ENCODE peak calls at places on chromosomes 3 and 15, in nine cellular contexts. One of them, this sample, is unnamed.

GRCh38 chr3:9951126-9951525 is 1.1 kb downstream of the PRRT3 start:
- DNase-seq in cardiac fibroblast: no peak
- DNase-seq in choroid plexus epithelial cell: no peak
- DNase-seq in mucosa of descending colon: no peak
- DNase-seq in fibroblast of mammary gland: no peak
- DNase-seq in spleen: no peak
- DNase-seq in A549: no peak
- DNase-seq in coronary artery: no peak
- DNase-seq in NT2/D1: no peak
- DNase-seq in this sample: no peak

GRCh38 chr3:129184396-129184656 is 630 bp upstream of the CNBP start:
- DNase-seq in coronary artery: no peak
- DNase-seq in choroid plexus epithelial cell: peak; percentile 34
- DNase-seq in spleen: no peak
- DNase-seq in A549: peak; percentile 46
- DNase-seq in NT2/D1: no peak
- DNase-seq in mucosa of descending colon: no peak
- DNase-seq in fibroblast of mammary gland: no peak
- DNase-seq in cardiac fibroblast: peak; percentile 50
- DNase-seq in this sample: peak; percentile 29

GRCh38 chr15:72866866-72867616 is 83.5 kb upstream of the ADPGK start:
- DNase-seq in coronary artery: no peak
- DNase-seq in fibroblast of mammary gland: no peak
- DNase-seq in spleen: no peak
- DNase-seq in mucosa of descending colon: no peak
- DNase-seq in choroid plexus epithelial cell: no peak
- DNase-seq in cardiac fibroblast: no peak
- DNase-seq in NT2/D1: no peak
- DNase-seq in A549: no peak
- DNase-seq in this sample: no peak

GRCh38 chr15:28097656-28098359 is 1.3 kb downstream of the OCA2 start:
- DNase-seq in coronary artery: peak; percentile 58
- DNase-seq in choroid plexus epithelial cell: no peak
- DNase-seq in NT2/D1: no peak
- DNase-seq in spleen: no peak
- DNase-seq in cardiac fibroblast: no peak
- DNase-seq in fibroblast of mammary gland: no peak
- DNase-seq in mucosa of descending colon: no peak
- DNase-seq in A549: no peak
- DNase-seq in this sample: no peak

GRCh38 chr3:138043266-138044029 is 33.5 kb downstream of the CLDN18 start:
- DNase-seq in NT2/D1: no peak
- DNase-seq in A549: no peak
- DNase-seq in mucosa of descending colon: no peak
- DNase-seq in cardiac fibroblast: peak; percentile 95
- DNase-seq in coronary artery: no peak
- DNase-seq in choroid plexus epithelial cell: peak; percentile 87
- DNase-seq in fibroblast of mammary gland: peak; percentile 92
- DNase-seq in spleen: no peak
- DNase-seq in this sample: peak; percentile 84

GRCh38 chr3:128296469-128297251 is 143.4 kb downstream of the EEFSEC start:
- DNase-seq in NT2/D1: no peak
- DNase-seq in cardiac fibroblast: no peak
- DNase-seq in fibroblast of mammary gland: no peak
- DNase-seq in A549: no peak
- DNase-seq in choroid plexus epithelial cell: peak; percentile 5
- DNase-seq in spleen: no peak
- DNase-seq in mucosa of descending colon: no peak
- DNase-seq in coronary artery: peak; percentile 66
- DNase-seq in this sample: no peak

GRCh38 chr3:68256635-68257034 is 602.2 kb upstream of the SUCLG2 start:
- DNase-seq in cardiac fibroblast: no peak
- DNase-seq in choroid plexus epithelial cell: no peak
- DNase-seq in mucosa of descending colon: peak; percentile 12
- DNase-seq in fibroblast of mammary gland: no peak
- DNase-seq in NT2/D1: no peak
- DNase-seq in spleen: no peak
- DNase-seq in coronary artery: no peak
- DNase-seq in A549: no peak
- DNase-seq in this sample: no peak

GRCh38 chr15:43199945-43200488 is 14.8 kb downstream of the CCNDBP1 start:
- DNase-seq in coronary artery: no peak
- DNase-seq in spleen: no peak
- DNase-seq in choroid plexus epithelial cell: no peak
- DNase-seq in cardiac fibroblast: no peak
- DNase-seq in A549: no peak
- DNase-seq in NT2/D1: no peak
- DNase-seq in fibroblast of mammary gland: no peak
- DNase-seq in mucosa of descending colon: no peak
- DNase-seq in this sample: no peak

GRCh38 chr3:61877359-61877770 is 316.0 kb downstream of the PTPRG start:
- DNase-seq in cardiac fibroblast: peak; percentile 26
- DNase-seq in choroid plexus epithelial cell: peak; percentile 74
- DNase-seq in spleen: no peak
- DNase-seq in mucosa of descending colon: no peak
- DNase-seq in A549: peak; percentile 3
- DNase-seq in coronary artery: no peak
- DNase-seq in fibroblast of mammary gland: no peak
- DNase-seq in NT2/D1: no peak
- DNase-seq in this sample: peak; percentile 71

GRCh38 chr3:105542604-105543003 is 175.9 kb downstream of the ALCAM start:
- DNase-seq in mucosa of descending colon: no peak
- DNase-seq in fibroblast of mammary gland: no peak
- DNase-seq in A549: no peak
- DNase-seq in NT2/D1: no peak
- DNase-seq in coronary artery: no peak
- DNase-seq in spleen: no peak
- DNase-seq in cardiac fibroblast: no peak
- DNase-seq in choroid plexus epithelial cell: no peak
- DNase-seq in this sample: no peak

GRCh38 chr3:128170866-128171516 is 17.7 kb downstream of the EEFSEC start:
- DNase-seq in NT2/D1: peak; percentile 55
- DNase-seq in coronary artery: no peak
- DNase-seq in spleen: no peak
- DNase-seq in cardiac fibroblast: peak; percentile 85
- DNase-seq in mucosa of descending colon: peak; percentile 35
- DNase-seq in fibroblast of mammary gland: peak; percentile 84
- DNase-seq in A549: peak; percentile 67
- DNase-seq in choroid plexus epithelial cell: peak; percentile 91
- DNase-seq in this sample: peak; percentile 84

DNA sequence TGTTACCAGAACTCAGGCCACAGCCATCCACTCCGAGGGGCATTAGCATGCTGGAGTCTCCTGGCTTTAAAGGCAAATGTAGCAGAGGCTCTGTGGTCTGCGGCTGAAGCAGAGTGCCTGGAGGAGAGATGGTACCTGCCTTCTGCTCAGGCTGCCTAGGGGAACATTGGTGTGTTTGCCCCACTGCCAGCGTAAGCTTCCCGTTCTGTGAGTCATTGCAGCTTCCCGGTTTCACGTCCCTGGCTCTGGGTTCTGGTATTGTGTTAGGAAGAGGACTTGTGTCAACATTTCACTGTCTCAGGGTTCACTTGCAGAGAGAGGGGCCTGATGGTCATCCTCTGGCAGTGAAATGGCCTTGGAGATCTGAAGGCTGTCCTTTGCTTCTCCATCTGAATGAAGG is 1.8 kb downstream of the GASK1A start:
- DNase-seq in cardiac fibroblast: no peak
- DNase-seq in choroid plexus epithelial cell: no peak
- DNase-seq in coronary artery: no peak
- DNase-seq in mucosa of descending colon: no peak
- DNase-seq in NT2/D1: no peak
- DNase-seq in fibroblast of mammary gland: no peak
- DNase-seq in spleen: no peak
- DNase-seq in A549: no peak
- DNase-seq in this sample: peak; percentile 22
- H3K4me3 ChIP-seq in cardiac fibroblast: no peak overlapping the region
- H3K4me3 ChIP-seq in choroid plexus epithelial cell: no peak overlapping the region
- H3K4me3 ChIP-seq in coronary artery: peak overlapping the region; percentile 89
- H3K4me3 ChIP-seq in mucosa of descending colon: no peak overlapping the region
- H3K4me3 ChIP-seq in NT2/D1: no peak overlapping the region
- H3K4me3 ChIP-seq in fibroblast of mammary gland: no peak overlapping the region
- H3K4me3 ChIP-seq in spleen: no peak overlapping the region
- H3K4me3 ChIP-seq in A549: no peak overlapping the region
- H3K4me3 ChIP-seq in this sample: no peak overlapping the region

GRCh38 chr3:190362258-190362657 is 25.7 kb upstream of the CLDN16 start:
- DNase-seq in fibroblast of mammary gland: no peak
- DNase-seq in A549: no peak
- DNase-seq in coronary artery: no peak
- DNase-seq in spleen: no peak
- DNase-seq in NT2/D1: no peak
- DNase-seq in mucosa of descending colon: no peak
- DNase-seq in choroid plexus epithelial cell: no peak
- DNase-seq in cardiac fibroblast: no peak
- DNase-seq in this sample: no peak

GRCh38 chr3:190368871-190369270 is 19.1 kb upstream of the CLDN16 start:
- DNase-seq in coronary artery: no peak
- DNase-seq in A549: no peak
- DNase-seq in choroid plexus epithelial cell: no peak
- DNase-seq in mucosa of descending colon: no peak
- DNase-seq in cardiac fibroblast: no peak
- DNase-seq in spleen: no peak
- DNase-seq in NT2/D1: no peak
- DNase-seq in fibroblast of mammary gland: no peak
- DNase-seq in this sample: no peak

GRCh38 chr3:190369701-190370295 is 18.2 kb upstream of the CLDN16 start:
- DNase-seq in mucosa of descending colon: no peak
- DNase-seq in spleen: no peak
- DNase-seq in fibroblast of mammary gland: no peak
- DNase-seq in cardiac fibroblast: peak; percentile 52
- DNase-seq in coronary artery: no peak
- DNase-seq in A549: no peak
- DNase-seq in NT2/D1: no peak
- DNase-seq in choroid plexus epithelial cell: peak; percentile 39
- DNase-seq in this sample: no peak

GRCh38 chr3:190370369-190370768 is 17.6 kb upstream of the CLDN16 start:
- DNase-seq in spleen: no peak
- DNase-seq in A549: no peak
- DNase-seq in fibroblast of mammary gland: no peak
- DNase-seq in NT2/D1: no peak
- DNase-seq in choroid plexus epithelial cell: no peak
- DNase-seq in mucosa of descending colon: no peak
- DNase-seq in coronary artery: no peak
- DNase-seq in cardiac fibroblast: no peak
- DNase-seq in this sample: no peak

DNA sequence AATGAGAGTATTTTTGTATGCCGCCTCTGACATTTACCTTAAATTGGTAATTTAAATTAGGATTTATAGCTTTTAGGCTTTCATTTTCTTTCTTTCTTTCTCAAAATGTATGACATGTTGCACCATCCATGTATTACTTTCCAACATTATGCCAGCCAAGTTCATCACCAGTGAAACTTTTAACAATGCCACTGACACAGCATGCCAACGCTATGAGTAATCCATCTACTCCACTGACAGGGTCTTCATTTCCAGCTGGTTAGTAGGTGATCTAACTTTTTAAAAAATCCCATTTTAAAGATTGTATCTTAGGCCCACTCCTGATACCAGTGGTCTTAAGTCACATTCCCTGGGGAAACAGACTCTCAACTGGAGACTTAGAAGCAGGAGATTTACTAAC is 21.8 kb upstream of the CLDN16 start:
- DNase-seq in coronary artery: no peak
- DNase-seq in spleen: no peak
- DNase-seq in cardiac fibroblast: peak; percentile 53
- DNase-seq in NT2/D1: no peak
- DNase-seq in mucosa of descending colon: no peak
- DNase-seq in fibroblast of mammary gland: no peak
- DNase-seq in A549: no peak
- DNase-seq in choroid plexus epithelial cell: no peak
- DNase-seq in this sample: peak; percentile 37
- H3K4me3 ChIP-seq in coronary artery: no peak overlapping the region
- H3K4me3 ChIP-seq in spleen: no peak overlapping the region
- H3K4me3 ChIP-seq in cardiac fibroblast: no peak overlapping the region
- H3K4me3 ChIP-seq in NT2/D1: no peak overlapping the region
- H3K4me3 ChIP-seq in mucosa of descending colon: no peak overlapping the region
- H3K4me3 ChIP-seq in fibroblast of mammary gland: no peak overlapping the region
- H3K4me3 ChIP-seq in A549: no peak overlapping the region
- H3K4me3 ChIP-seq in choroid plexus epithelial cell: no peak overlapping the region
- H3K4me3 ChIP-seq in this sample: no peak overlapping the region

DNA sequence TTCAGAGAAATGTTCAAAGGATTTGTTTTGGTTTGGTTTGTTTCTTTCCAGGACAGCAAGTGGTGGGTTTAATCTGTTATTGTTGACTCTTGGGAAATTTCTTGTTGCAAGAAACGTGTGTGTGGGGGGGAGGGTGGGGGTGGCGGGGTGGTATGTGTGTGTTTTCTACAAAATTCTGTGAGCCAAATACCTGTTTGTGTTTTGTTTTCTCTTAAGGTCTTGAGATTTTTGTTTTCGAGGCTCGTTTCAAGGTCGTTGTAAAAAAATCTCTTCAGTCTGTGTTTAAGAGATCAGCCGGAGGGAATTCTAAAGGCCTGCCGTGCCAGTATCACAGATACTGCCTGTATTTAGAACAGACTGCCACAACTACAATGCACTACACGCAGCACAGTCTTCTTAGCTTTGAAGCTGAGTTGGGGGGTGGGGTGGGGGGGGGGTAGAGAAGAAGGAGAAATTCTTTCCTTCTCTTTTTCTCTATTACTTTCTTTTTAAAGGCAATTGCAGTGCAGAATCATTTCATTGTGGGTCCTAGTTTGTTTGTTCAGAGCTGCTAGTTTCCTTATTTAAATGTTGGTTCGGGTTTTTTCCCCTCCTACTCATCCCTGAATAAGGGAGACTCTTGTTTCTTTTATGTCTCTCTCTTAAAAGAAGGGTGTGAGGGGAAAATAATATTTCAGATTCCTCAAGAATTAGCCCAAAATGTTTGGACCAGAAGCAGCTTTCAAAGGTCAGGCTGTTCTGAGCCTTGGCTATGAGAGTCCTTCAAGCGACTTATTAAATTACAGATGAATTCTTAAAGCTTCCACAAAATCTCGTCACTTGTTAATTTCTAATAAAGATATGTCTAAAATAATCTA is 1.4 kb upstream of the BCL6 start:
- DNase-seq in fibroblast of mammary gland: peak; percentile 51
- DNase-seq in A549: no peak
- DNase-seq in cardiac fibroblast: peak; percentile 57
- DNase-seq in mucosa of descending colon: no peak
- DNase-seq in coronary artery: no peak
- DNase-seq in choroid plexus epithelial cell: peak; percentile 67
- DNase-seq in spleen: no peak
- DNase-seq in NT2/D1: no peak
- DNase-seq in this sample: peak; percentile 59
- H3K4me3 ChIP-seq in fibroblast of mammary gland: peak overlapping the region; percentile 99
- H3K4me3 ChIP-seq in A549: peak overlapping the region; percentile 69
- H3K4me3 ChIP-seq in cardiac fibroblast: peak overlapping the region; percentile 50
- H3K4me3 ChIP-seq in mucosa of descending colon: no peak overlapping the region
- H3K4me3 ChIP-seq in coronary artery: peak overlapping the region; percentile 84
- H3K4me3 ChIP-seq in choroid plexus epithelial cell: peak overlapping the region; percentile 97
- H3K4me3 ChIP-seq in spleen: peak overlapping the region; percentile 84
- H3K4me3 ChIP-seq in NT2/D1: peak overlapping the region; percentile 74
- H3K4me3 ChIP-seq in this sample: peak overlapping the region; percentile 98

GRCh38 chr3:101065962-101066361 is 72.7 kb upstream of the ABI3BP start:
- DNase-seq in mucosa of descending colon: no peak
- DNase-seq in cardiac fibroblast: peak; percentile 97
- DNase-seq in fibroblast of mammary gland: peak; percentile 95
- DNase-seq in coronary artery: no peak
- DNase-seq in A549: peak; percentile 34
- DNase-seq in spleen: no peak
- DNase-seq in NT2/D1: no peak
- DNase-seq in choroid plexus epithelial cell: peak; percentile 95
- DNase-seq in this sample: peak; percentile 85
- H3K4me3 ChIP-seq in mucosa of descending colon: no peak overlapping the region
- H3K4me3 ChIP-seq in cardiac fibroblast: no peak overlapping the region
- H3K4me3 ChIP-seq in fibroblast of mammary gland: no peak overlapping the region
- H3K4me3 ChIP-seq in coronary artery: no peak overlapping the region
- H3K4me3 ChIP-seq in A549: no peak overlapping the region
- H3K4me3 ChIP-seq in spleen: no peak overlapping the region
- H3K4me3 ChIP-seq in NT2/D1: no peak overlapping the region
- H3K4me3 ChIP-seq in choroid plexus epithelial cell: no peak overlapping the region
- H3K4me3 ChIP-seq in this sample: no peak overlapping the region

This sample was measured in AG10803.